ENCODE peak calls at places on chromosomes 16 and 17, in five cellular contexts. B is astrocyte of the spinal cord, W is BE2C, U is ELR, S is BJ. X is an unnamed sample.

GRCh38 chr17:72462396-72462795 is 341.6 kb downstream of the SOX9 start:
- DNase-seq in B (no peak), W (no peak), U (no peak), S (no peak), X (no peak)

GRCh38 chr16:57355898-57356414 is 2.6 kb upstream of the CCL22 start:
- DNase-seq in B (no peak), W (no peak), U (no peak), S (no peak), X (no peak)

GRCh38 chr16:49649013-49649785 is 206.7 kb downstream of the ZNF423 start:
- DNase-seq in B (peak), W (no peak), U (peak), S (no peak), X (peak)

GRCh38 chr16:19294156-19294649 is 8.7 kb downstream of the CLEC19A start:
- DNase-seq in B (no peak), W (no peak), U (no peak), S (no peak), X (no peak)

GRCh38 chr16:70646260-70647241 is at the start of gene IL34:
- DNase-seq in B (no peak), W (peak), U (peak), S (no peak), X (peak)

GRCh38 chr17:50633683-50634082 is 998 bp upstream of the ABCC3 start:
- DNase-seq in B (no peak), W (no peak), U (no peak), S (no peak), X (no peak)

GRCh38 chr16:57108432-57108831 is 16.0 kb downstream of the CPNE2 start:
- DNase-seq in B (no peak), W (no peak), U (no peak), S (no peak), X (no peak)

GRCh38 chr17:1714980-1715802 is 5.0 kb upstream of the TLCD2 start:
- DNase-seq in B (peak), W (peak), U (peak), S (peak), X (peak)

GRCh38 chr16:73504591-73504990 is 456.7 kb upstream of the ZFHX3 start:
- DNase-seq in B (no peak), W (no peak), U (no peak), S (no peak), X (no peak)

GRCh38 chr17:47615766-47616424 is 33.8 kb upstream of the KPNB1 start:
- DNase-seq in B (peak), W (no peak), U (peak), S (no peak), X (peak)

GRCh38 chr17:27506348-27507218 is 50.3 kb downstream of the KSR1 start:
- DNase-seq in B (peak), W (no peak), U (no peak), S (no peak), X (peak)

GRCh38 chr16:72473631-72474030 is 301.7 kb upstream of the PMFBP1 start:
- DNase-seq in B (peak), W (no peak), U (no peak), S (no peak), X (no peak)

GRCh38 chr17:65359016-65359415 is 202.4 kb downstream of the AXIN2 start:
- DNase-seq in B (peak), W (no peak), U (peak), S (peak), X (peak)

GRCh38 chr17:81511800-81512559 is 619 bp downstream of the ACTG1 start:
- DNase-seq in B (no peak), W (peak), U (peak), S (no peak), X (peak)

GRCh38 chr16:88856122-88856827 is 472 bp downstream of the GALNS start:
- DNase-seq in B (no peak), W (no peak), U (peak), S (no peak), X (no peak)

GRCh38 chr16:65254144-65254543 is 132.3 kb upstream of the CDH11 start:
- DNase-seq in B (no peak), W (no peak), U (no peak), S (no peak), X (no peak)

GRCh38 chr17:43018008-43018853 is 4.0 kb downstream of the VAT1 start:
- DNase-seq in B (peak), W (peak), U (no peak), S (no peak), X (no peak)

GRCh38 chr17:17380156-17380925 is 77.2 kb downstream of the NT5M start:
- DNase-seq in B (no peak), W (no peak), U (no peak), S (no peak), X (no peak)

GRCh38 chr16:23286131-23286532 is 16.0 kb upstream of the SCNN1B start:
- DNase-seq in B (peak), W (no peak), U (peak), S (peak), X (peak)

GRCh38 chr16:1119129-1119528 is 23.1 kb upstream of the C1QTNF8 start:
- DNase-seq in B (no peak), W (no peak), U (no peak), S (no peak), X (no peak)

GRCh38 chr16:4933433-4933832 is 3.5 kb downstream of the PPL start:
- DNase-seq in B (no peak), W (no peak), U (no peak), S (no peak), X (no peak)

GRCh38 chr16:2969545-2970521 is 685 bp downstream of the PAQR4 start:
- DNase-seq in B (peak), W (peak), U (peak), S (no peak), X (peak)

GRCh38 chr16:68643847-68644246 is 1.3 kb upstream of the CDH3 start:
- DNase-seq in B (no peak), W (no peak), U (no peak), S (no peak), X (no peak)

GRCh38 chr17:2710804-2711607 is 558 bp downstream of the CLUH start:
- DNase-seq in B (no peak), W (no peak), U (peak), S (no peak), X (peak)

GRCh38 chr16:19377864-19378263 is 39.8 kb upstream of the TMC5 start:
- DNase-seq in B (no peak), W (no peak), U (no peak), S (no peak), X (no peak)

GRCh38 chr16:53048139-53048915 is 4.4 kb downstream of the CHD9NB start:
- DNase-seq in B (no peak), W (no peak), U (no peak), S (no peak), X (no peak)

GRCh38 chr17:39722965-39723848 is 7.1 kb downstream of the MIEN1 start:
- DNase-seq in B (no peak), W (no peak), U (peak), S (no peak), X (no peak)

GRCh38 chr16:20830372-20830771 is 24.0 kb downstream of the REXO5 start:
- DNase-seq in B (no peak), W (no peak), U (no peak), S (no peak), X (no peak)

GRCh38 chr16:66525396-66526180 is 24.3 kb downstream of the TK2 start:
- DNase-seq in B (peak), W (no peak), U (peak), S (no peak), X (no peak)